ENCODE peak calls at places on chromosomes 13 and 19, in four cellular contexts. D is iris pigment epithelial cell, T is WTC11, P is AG10803. O is an unnamed sample.

GRCh38 chr19:33052352-33052972 is 12.2 kb downstream of the RHPN2 start:
- DNase-seq in D (peak; percentile 70), T (no peak), P (peak; percentile 49), O (peak; percentile 16)

GRCh38 chr19:35087393-35087792 is 28.2 kb upstream of the FXYD3 start:
- DNase-seq in D (no peak), T (no peak), P (no peak), O (no peak)

GRCh38 chr19:44642375-44642774 is 1.3 kb upstream of the PVR start:
- DNase-seq in D (no peak), T (no peak), P (no peak), O (no peak)

GRCh38 chr19:33316521-33317284 is 14.4 kb upstream of the CEBPA start:
- DNase-seq in D (no peak), T (no peak), P (no peak), O (no peak)

GRCh38 chr13:51590966-51591627 is 6.8 kb downstream of the WDFY2 start:
- DNase-seq in D (peak; percentile 92), T (no peak), P (peak; percentile 99), O (peak; percentile 60)

GRCh38 chr19:52369463-52370340 is at the start of gene ZNF880:
- DNase-seq in D (peak; percentile 92), T (peak; percentile 93), P (peak; percentile 88), O (peak; percentile 83)

GRCh38 chr19:4328243-4328990 is 10.2 kb downstream of the STAP2 start:
- DNase-seq in D (peak; percentile 82), T (peak; percentile 98), P (peak; percentile 92), O (no peak)

GRCh38 chr13:26051231-26052135 is at the start of gene SHISA2:
- DNase-seq in D (peak; percentile 63), T (peak; percentile 77), P (peak; percentile 30), O (no peak)

GRCh38 chr13:90049989-90050671 is 1297.4 kb upstream of the MIR17HG start:
- DNase-seq in D (no peak), T (no peak), P (no peak), O (no peak)

GRCh38 chr19:13613447-13613846 is 107.2 kb upstream of the CACNA1A start:
- DNase-seq in D (no peak), T (no peak), P (no peak), O (no peak)

GRCh38 chr19:18470153-18470552 is 32.2 kb upstream of the ISYNA1 start:
- DNase-seq in D (no peak), T (peak; percentile 78), P (no peak), O (peak; percentile 34)

GRCh38 chr13:114050536-114051450 is 76.9 kb upstream of the C13orf46 start:
- DNase-seq in D (no peak), T (no peak), P (no peak), O (no peak)

GRCh38 chr19:13830761-13831481 is 35.7 kb downstream of the ZSWIM4 start:
- DNase-seq in D (no peak), T (no peak), P (peak; percentile 48), O (no peak)

GRCh38 chr19:47239152-47239551 is 8.2 kb upstream of the BBC3 start:
- DNase-seq in D (no peak), T (no peak), P (no peak), O (no peak)

GRCh38 chr19:37594982-37595382 is 306 bp downstream of the ZNF540 start:
- DNase-seq in D (peak; percentile 74), T (peak; percentile 50), P (peak; percentile 44), O (peak; percentile 53)

GRCh38 chr13:49620170-49620621 is 8.1 kb upstream of the ARL11 start:
- DNase-seq in D (no peak), T (no peak), P (no peak), O (peak; percentile 74)

GRCh38 chr19:13530720-13531119 is 24.4 kb upstream of the CACNA1A start:
- DNase-seq in D (no peak), T (no peak), P (no peak), O (no peak)

GRCh38 chr19:41521860-41522555 is 54.0 kb upstream of the CEACAM21 start:
- DNase-seq in D (no peak), T (peak; percentile 52), P (no peak), O (no peak)

GRCh38 chr19:5974721-5975387 is 3.1 kb downstream of the RANBP3 start:
- DNase-seq in D (no peak), T (no peak), P (no peak), O (no peak)

GRCh38 chr19:9086761-9087160 is at the start of gene OR1M1:
- DNase-seq in D (no peak), T (no peak), P (no peak), O (no peak)

GRCh38 chr19:2805991-2806649 is 13.5 kb upstream of the ZNF554 start:
- DNase-seq in D (no peak), T (no peak), P (no peak), O (no peak)

GRCh38 chr19:10363789-10364281 is 16.5 kb downstream of the TYK2 start:
- DNase-seq in D (peak; percentile 41), T (no peak), P (no peak), O (no peak)

GRCh38 chr19:16886305-16886880 is 2.4 kb upstream of the F2RL3 start:
- DNase-seq in D (peak; percentile 74), T (no peak), P (peak; percentile 70), O (peak; percentile 41)

GRCh38 chr19:41927810-41928192 is 448 bp downstream of the ERFL start:
- DNase-seq in D (no peak), T (no peak), P (no peak), O (no peak)

GRCh38 chr13:113882266-113882627 is 18.4 kb upstream of the GAS6 start:
- DNase-seq in D (no peak), T (no peak), P (no peak), O (no peak)

GRCh38 chr13:109794095-109794494 is 7.7 kb upstream of the IRS2 start:
- DNase-seq in D (no peak), T (peak; percentile 28), P (no peak), O (peak; percentile 16)

GRCh38 chr13:43799191-43799590 is 12.4 kb upstream of the ENOX1 start:
- DNase-seq in D (no peak), T (no peak), P (no peak), O (no peak)

GRCh38 chr19:13920940-13921744 is 15.1 kb downstream of the CC2D1A start:
- DNase-seq in D (peak; percentile 64), T (peak; percentile 38), P (peak; percentile 57), O (peak; percentile 83)

GRCh38 chr13:111909971-111910671 is 156.8 kb upstream of the SOX1 start:
- DNase-seq in D (no peak), T (no peak), P (no peak), O (no peak)

GRCh38 chr13:113405481-113406300 is 41.8 kb upstream of the GRTP1 start:
- DNase-seq in D (no peak), T (no peak), P (no peak), O (no peak)

O was measured in MV-4-11.